ENCODE peak calls at places on chromosomes 2 and 18, in six cellular contexts. D is colonic mucosa, W is ovary, M is neural crest cell, I is AG10803, P is GM10248. U is an unnamed sample.

GRCh38 chr2:239002960-239003932 is 155.4 kb downstream of the TWIST2 start:
- DNase-seq in D (peak), W (no peak), M (no peak), I (peak), P (no peak), U (peak)

GRCh38 chr18:52130621-52131020 is 209.4 kb upstream of the DCC start:
- DNase-seq in D (no peak), W (no peak), M (no peak), I (peak), P (no peak), U (no peak)

GRCh38 chr18:79905389-79905911 is 46.0 kb downstream of the SLC66A2 start:
- DNase-seq in D (no peak), W (no peak), M (no peak), I (peak), P (no peak), U (no peak)

GRCh38 chr2:208546860-208547650 is 140.5 kb downstream of the PTH2R start:
- DNase-seq in D (no peak), W (no peak), M (no peak), I (no peak), P (no peak), U (no peak)

GRCh38 chr2:105977807-105978206 is 216.3 kb downstream of the UXS1 start:
- DNase-seq in D (no peak), W (no peak), M (no peak), I (no peak), P (no peak), U (no peak)

GRCh38 chr2:73970850-73971471 is 13.7 kb upstream of the TET3 start:
- DNase-seq in D (peak), W (peak), M (no peak), I (peak), P (peak), U (no peak)

GRCh38 chr2:170301606-170302005 is 123.7 kb downstream of the MYO3B start:
- DNase-seq in D (no peak), W (no peak), M (no peak), I (no peak), P (no peak), U (no peak)

GRCh38 chr2:138607746-138608145 is 106.2 kb downstream of the SPOPL start:
- DNase-seq in D (no peak), W (no peak), M (no peak), I (no peak), P (no peak), U (no peak)

GRCh38 chr18:32674491-32674890 is 98.3 kb downstream of the KLHL14 start:
- DNase-seq in D (no peak), W (no peak), M (no peak), I (no peak), P (no peak), U (no peak)

GRCh38 chr2:32937602-32938450 is 8.9 kb upstream of the LTBP1 start:
- DNase-seq in D (no peak), W (no peak), M (no peak), I (no peak), P (no peak), U (peak)

GRCh38 chr2:96169868-96170507 is 24.7 kb upstream of the DUSP2 start:
- DNase-seq in D (no peak), W (no peak), M (no peak), I (no peak), P (no peak), U (no peak)

GRCh38 chr2:234492687-234493086 is 4.2 kb downstream of the ARL4C start:
- DNase-seq in D (no peak), W (no peak), M (no peak), I (no peak), P (no peak), U (no peak)

GRCh38 chr2:88148929-88149438 is 21.1 kb upstream of the FABP1 start:
- DNase-seq in D (no peak), W (no peak), M (no peak), I (no peak), P (no peak), U (no peak)

GRCh38 chr2:191318729-191319078 is 73.5 kb downstream of the MYO1B start:
- DNase-seq in D (peak), W (no peak), M (no peak), I (peak), P (no peak), U (peak)

GRCh38 chr2:64327510-64328414 is 126.2 kb upstream of the LGALSL start:
- DNase-seq in D (no peak), W (no peak), M (no peak), I (peak), P (peak), U (no peak)

GRCh38 chr18:42929857-42930256 is 185.6 kb downstream of the RIT2 start:
- DNase-seq in D (no peak), W (no peak), M (no peak), I (no peak), P (no peak), U (no peak)

GRCh38 chr2:71299507-71299906 is 32.1 kb upstream of the ZNF638 start:
- DNase-seq in D (no peak), W (no peak), M (no peak), I (peak), P (peak), U (peak)

GRCh38 chr2:74343316-74343715 is at the start of gene SLC4A5:
- DNase-seq in D (no peak), W (no peak), M (no peak), I (no peak), P (no peak), U (no peak)

GRCh38 chr2:85468704-85469349 is 50.3 kb downstream of the SH2D6 start:
- DNase-seq in D (peak), W (no peak), M (no peak), I (peak), P (no peak), U (peak)

GRCh38 chr2:201938151-201938815 is 95.4 kb upstream of the FZD7 start:
- DNase-seq in D (no peak), W (no peak), M (no peak), I (peak), P (no peak), U (no peak)

GRCh38 chr2:205762883-205763282 is 80.6 kb downstream of the NRP2 start:
- DNase-seq in D (no peak), W (no peak), M (no peak), I (no peak), P (no peak), U (peak)

GRCh38 chr18:62760403-62760734 is 45.0 kb downstream of the PHLPP1 start:
- DNase-seq in D (no peak), W (no peak), M (no peak), I (no peak), P (no peak), U (no peak)

GRCh38 chr2:143489135-143489534 is 359.9 kb downstream of the ARHGAP15 start:
- DNase-seq in D (no peak), W (no peak), M (no peak), I (peak), P (no peak), U (peak)

GRCh38 chr2:46780411-46780800 is 135.2 kb downstream of the MCFD2 start:
- DNase-seq in D (no peak), W (peak), M (no peak), I (peak), P (no peak), U (no peak)

GRCh38 chr18:62603211-62603610 is 80.4 kb downstream of the ZCCHC2 start:
- DNase-seq in D (no peak), W (no peak), M (no peak), I (no peak), P (no peak), U (no peak)

GRCh38 chr18:48348739-48349138 is 60.4 kb downstream of the ZBTB7C start:
- DNase-seq in D (no peak), W (no peak), M (no peak), I (no peak), P (no peak), U (no peak)

GRCh38 chr2:794554-795244 is 117.5 kb upstream of the TMEM18 start:
- DNase-seq in D (no peak), W (no peak), M (no peak), I (no peak), P (no peak), U (no peak)

GRCh38 chr18:28175930-28176673 is 828 bp downstream of the CDH2 start:
- DNase-seq in D (no peak), W (peak), M (peak), I (no peak), P (peak), U (peak)

GRCh38 chr18:29161429-29161828 is 984.5 kb upstream of the CDH2 start:
- DNase-seq in D (no peak), W (no peak), M (no peak), I (no peak), P (no peak), U (no peak)

GRCh38 chr2:96848264-96848663 is 4.4 kb upstream of the ANKRD23 start:
- DNase-seq in D (no peak), W (no peak), M (no peak), I (no peak), P (no peak), U (no peak)

GRCh38 chr18:76524900-76525698 is 30.1 kb upstream of the ZNF516 start:
- DNase-seq in D (no peak), W (peak), M (peak), I (peak), P (no peak), U (peak)

GRCh38 chr2:113877651-113878594 is 12.0 kb upstream of the ACTR3 start:
- DNase-seq in D (no peak), W (no peak), M (no peak), I (peak), P (no peak), U (peak)

GRCh38 chr2:143246815-143247744 is 117.9 kb downstream of the ARHGAP15 start:
- DNase-seq in D (no peak), W (no peak), M (no peak), I (no peak), P (no peak), U (no peak)

GRCh38 chr2:172172513-172173217 is 70.0 kb upstream of the DLX2 start:
- DNase-seq in D (peak), W (peak), M (peak), I (peak), P (peak), U (peak)

GRCh38 chr2:172169611-172170010 is 66.9 kb upstream of the DLX2 start:
- DNase-seq in D (no peak), W (no peak), M (no peak), I (peak), P (no peak), U (no peak)

GRCh38 chr2:172177581-172177980 is 74.9 kb upstream of the DLX2 start:
- DNase-seq in D (no peak), W (no peak), M (no peak), I (no peak), P (no peak), U (no peak)

GRCh38 chr2:172168917-172169346 is 66.2 kb upstream of the DLX2 start:
- DNase-seq in D (no peak), W (no peak), M (no peak), I (peak), P (no peak), U (peak)

GRCh38 chr2:172173307-172173706 is 70.6 kb upstream of the DLX2 start:
- DNase-seq in D (no peak), W (no peak), M (no peak), I (no peak), P (no peak), U (no peak)
- TF ChIP-seq CTCF in D (no peak), W (no peak), M (no peak), I (no peak), P (no peak), U (no peak)

DNA sequence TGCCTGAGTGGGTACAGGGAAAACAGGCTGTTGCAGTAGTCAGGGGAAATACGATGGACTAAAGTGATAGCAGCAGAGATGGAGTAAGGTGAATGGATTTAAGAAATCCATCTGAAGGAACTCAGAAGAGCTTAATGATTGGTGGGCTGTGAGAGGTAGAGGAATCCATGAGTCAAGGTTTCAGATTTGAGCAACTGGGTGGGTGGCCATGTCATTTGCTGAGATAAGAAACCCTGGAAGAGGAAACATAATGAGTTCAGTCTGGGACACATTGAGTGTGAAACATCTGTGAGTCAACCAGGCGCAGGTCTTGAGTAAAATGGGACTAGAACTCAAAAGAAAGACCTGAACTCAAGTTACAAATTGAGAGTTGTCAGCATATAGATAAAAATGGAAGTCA is 19.7 kb upstream of the ASNSD1 start:
- DNase-seq in D (no peak), W (no peak), M (no peak), I (no peak), P (no peak), U (no peak)
- TF ChIP-seq CTCF in D (no peak), W (no peak), M (no peak), I (no peak), P (no peak), U (no peak)

DNA sequence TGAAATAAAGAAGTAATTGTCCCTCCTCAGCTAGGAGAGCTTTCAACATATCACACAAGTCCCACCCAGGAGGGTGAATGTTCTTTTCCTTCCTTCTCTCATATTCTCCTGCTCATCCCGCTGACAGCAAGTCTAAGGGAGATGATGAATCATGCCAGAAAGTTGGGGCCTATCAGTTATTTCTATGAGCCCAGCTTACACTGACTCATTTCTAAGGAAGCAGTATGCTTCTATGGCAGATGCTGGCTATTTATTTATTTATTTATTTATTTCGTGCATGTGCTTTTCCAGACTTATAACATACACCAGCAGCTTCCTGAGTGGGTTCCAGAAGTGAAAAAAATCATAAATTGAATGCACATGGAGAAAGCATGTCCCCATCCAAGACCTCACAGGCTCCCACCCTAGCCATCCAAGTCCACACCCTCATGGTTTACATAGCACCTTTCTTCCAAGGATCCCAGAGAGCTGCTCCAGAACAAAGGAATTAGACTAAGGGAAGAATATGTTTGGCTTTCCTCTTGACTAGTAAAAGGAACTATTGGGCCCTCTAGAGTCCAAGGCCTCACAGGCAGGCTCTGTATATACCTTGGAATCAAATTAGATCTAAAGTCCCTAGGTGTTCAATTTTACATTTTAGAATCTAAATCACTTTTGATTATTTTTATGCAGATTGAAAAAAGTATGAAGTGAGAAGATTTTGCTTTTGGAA is 1074.2 kb upstream of the ZEB2 start:
- DNase-seq in D (no peak), W (no peak), M (no peak), I (peak), P (no peak), U (peak)
- TF ChIP-seq CTCF in D (no peak), W (no peak), M (no peak), I (peak), P (no peak), U (peak)

GRCh38 chr2:227774011-227774624 is 28.4 kb downstream of the SCYGR8 start:
- DNase-seq in D (no peak), W (no peak), M (no peak), I (no peak), P (peak), U (no peak)
- TF ChIP-seq CTCF in D (peak), W (no peak), M (peak), I (peak), P (peak), U (peak)

GRCh38 chr2:120382541-120383144 is 36.7 kb downstream of the INHBB start:
- DNase-seq in D (no peak), W (no peak), M (no peak), I (no peak), P (no peak), U (no peak)

GRCh38 chr2:120381192-120381591 is 35.3 kb downstream of the INHBB start:
- DNase-seq in D (no peak), W (no peak), M (no peak), I (no peak), P (no peak), U (no peak)

GRCh38 chr2:120378605-120379004 is 32.7 kb downstream of the INHBB start:
- DNase-seq in D (no peak), W (no peak), M (no peak), I (no peak), P (no peak), U (no peak)

GRCh38 chr2:120381661-120382060 is 35.7 kb downstream of the INHBB start:
- DNase-seq in D (no peak), W (no peak), M (no peak), I (no peak), P (no peak), U (no peak)

DNA sequence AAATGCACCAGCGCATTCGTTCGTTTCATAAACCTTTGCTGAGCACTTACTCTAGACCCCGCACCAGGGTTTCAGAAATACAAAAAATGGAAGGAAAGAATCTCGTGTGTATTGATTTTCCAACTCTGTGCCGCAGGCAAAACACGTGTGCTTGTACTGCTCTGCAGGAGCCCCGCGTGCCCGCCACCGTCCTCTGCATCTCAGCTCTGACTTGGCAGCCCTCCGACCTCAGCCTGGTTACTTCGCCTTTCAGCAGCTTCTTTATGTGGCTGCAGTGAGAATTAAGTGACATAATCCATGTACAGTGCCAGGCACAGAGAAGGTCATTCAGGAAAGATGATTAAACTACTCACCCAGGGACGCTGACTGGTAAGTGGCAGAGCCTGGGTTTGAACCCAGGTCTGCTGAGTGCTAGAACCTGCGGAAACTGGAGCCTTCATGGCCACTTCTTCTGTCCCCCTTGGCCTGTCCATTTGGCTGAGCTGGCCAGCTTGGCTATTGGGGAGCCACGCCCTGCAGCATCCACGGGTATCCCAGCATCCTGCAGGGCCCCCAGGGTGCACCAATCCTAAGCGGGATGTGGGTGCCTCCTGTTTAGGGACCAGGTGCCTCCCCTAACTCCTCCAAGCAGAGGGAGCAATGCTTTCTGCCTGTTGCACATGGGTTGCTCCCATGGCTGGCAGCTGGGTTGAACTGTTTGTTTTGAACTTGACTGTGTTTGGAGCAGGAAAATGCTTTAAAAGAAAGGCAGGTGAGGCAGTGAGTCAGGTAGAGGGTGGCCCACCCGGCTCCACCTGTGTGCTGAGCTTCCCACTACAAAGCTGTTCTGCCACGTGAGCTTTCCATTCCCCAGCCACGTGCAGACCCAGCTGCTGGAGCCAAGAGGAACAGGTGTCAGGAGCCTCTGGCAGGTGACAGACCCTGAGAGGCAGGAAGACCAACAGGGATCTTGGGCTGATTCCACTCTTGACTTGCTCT is 34.3 kb downstream of the INHBB start:
- DNase-seq in D (no peak), W (no peak), M (no peak), I (no peak), P (no peak), U (no peak)
- TF ChIP-seq CTCF in D (no peak), W (no peak), M (no peak), I (no peak), P (no peak), U (no peak)

GRCh38 chr2:180983468-180984388 is 3.3 kb downstream of the UBE2E3 start:
- DNase-seq in D (peak), W (no peak), M (no peak), I (peak), P (peak), U (peak)
- TF ChIP-seq CTCF in D (no peak), W (no peak), M (peak), I (peak), P (peak), U (peak)

GRCh38 chr2:99067871-99068270 is 73.6 kb upstream of the C2orf15 start:
- DNase-seq in D (no peak), W (no peak), M (no peak), I (no peak), P (no peak), U (no peak)
- TF ChIP-seq CTCF in D (no peak), W (no peak), M (no peak), I (no peak), P (no peak), U (no peak)

DNA sequence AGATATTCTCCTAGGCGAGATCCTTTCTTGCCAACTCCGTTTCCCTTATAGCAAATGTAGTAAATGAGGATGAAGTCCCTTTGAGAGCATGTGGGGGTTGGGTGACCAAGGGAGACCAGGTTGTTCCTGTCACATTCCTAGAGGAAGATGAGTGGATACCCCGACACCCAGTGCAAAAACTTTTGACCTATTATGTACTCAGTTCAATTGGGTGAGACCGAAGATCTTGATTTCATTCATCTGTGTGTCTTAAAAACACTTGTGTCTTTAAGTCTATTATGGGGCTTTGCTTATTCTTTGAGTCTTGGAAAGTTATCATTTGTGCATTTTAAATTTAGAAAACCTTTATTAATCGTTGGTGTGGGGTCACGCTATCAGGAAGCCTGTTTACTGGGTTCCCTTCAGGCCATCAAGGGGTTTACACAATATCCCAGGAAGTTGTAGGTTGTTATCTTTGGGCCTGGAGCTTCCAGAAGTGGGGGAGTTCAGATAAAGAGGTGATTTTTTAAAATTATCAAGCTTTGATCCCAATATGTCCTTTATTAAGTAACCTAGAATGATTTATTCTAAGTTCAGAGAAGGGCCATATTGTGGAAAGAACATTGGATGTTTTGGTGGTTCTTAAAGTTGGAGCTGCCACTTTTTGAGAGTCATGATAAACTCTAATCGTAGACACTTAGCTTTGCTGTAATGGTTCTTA is 2.8 kb downstream of the RHOB start:
- DNase-seq in D (no peak), W (no peak), M (no peak), I (no peak), P (no peak), U (no peak)
- TF ChIP-seq CTCF in D (no peak), W (peak), M (no peak), I (no peak), P (no peak), U (peak)

GRCh38 chr2:58851598-58851997 is 610.5 kb upstream of the FANCL start:
- DNase-seq in D (no peak), W (no peak), M (no peak), I (peak), P (no peak), U (no peak)
- TF ChIP-seq CTCF in D (no peak), W (no peak), M (no peak), I (peak), P (no peak), U (peak)